ENCODE peak calls at places on chromosomes 6 and 20, in four cellular contexts. H is fibroblast of lung, T is hepatocyte, G is PC-3. K is an unnamed sample. For H3K36me3, the result is how much of the 10 kb centered on the place peaks cover.

GRCh38 chr20:63734946-63735858 is 1.3 kb upstream of the LIME1 start:
- DNase-seq in H (no peak), T (no peak), G (no peak), K (no peak)

GRCh38 chr20:46857061-46857831 is 37.4 kb upstream of the EYA2 start:
- DNase-seq in H (no peak), T (no peak), G (no peak), K (no peak)

GRCh38 chr6:157330831-157331230 is 7.5 kb upstream of the TMEM242 start:
- DNase-seq in H (no peak), T (no peak), G (no peak), K (no peak)

GRCh38 chr6:156791261-156791850 is 14.2 kb downstream of the ARID1B start:
- DNase-seq in H (peak), T (peak), G (no peak), K (peak)

GRCh38 chr6:125906158-125906998 is 50.2 kb upstream of the HINT3 start:
- DNase-seq in H (peak), T (peak), G (peak), K (peak)

GRCh38 chr6:90375681-90376439 is 79.2 kb upstream of the BACH2 start:
- DNase-seq in H (peak), T (no peak), G (peak), K (no peak)

GRCh38 chr6:90859612-90860011 is 272.7 kb upstream of the MAP3K7 start:
- DNase-seq in H (peak), T (no peak), G (peak), K (peak)

GRCh38 chr6:44512868-44513641 is 125.5 kb downstream of the CDC5L start:
- DNase-seq in H (peak), T (no peak), G (peak), K (peak)

GRCh38 chr6:91082311-91082803 is 495.5 kb upstream of the MAP3K7 start:
- DNase-seq in H (peak), T (no peak), G (peak), K (peak)

GRCh38 chr6:148677594-148678476 is 69.0 kb upstream of the UST start:
- DNase-seq in H (no peak), T (no peak), G (no peak), K (no peak)

GRCh38 chr6:35691027-35691824 is 2.5 kb upstream of the FKBP5 start:
- DNase-seq in H (peak), T (peak), G (no peak), K (no peak)

GRCh38 chr6:37029249-37029959 is 23.9 kb downstream of the FGD2 start:
- DNase-seq in H (peak), T (peak), G (peak), K (peak)

GRCh38 chr6:108071736-108072276 is 2.7 kb downstream of the OSTM1 start:
- DNase-seq in H (no peak), T (no peak), G (no peak), K (no peak)

DNA sequence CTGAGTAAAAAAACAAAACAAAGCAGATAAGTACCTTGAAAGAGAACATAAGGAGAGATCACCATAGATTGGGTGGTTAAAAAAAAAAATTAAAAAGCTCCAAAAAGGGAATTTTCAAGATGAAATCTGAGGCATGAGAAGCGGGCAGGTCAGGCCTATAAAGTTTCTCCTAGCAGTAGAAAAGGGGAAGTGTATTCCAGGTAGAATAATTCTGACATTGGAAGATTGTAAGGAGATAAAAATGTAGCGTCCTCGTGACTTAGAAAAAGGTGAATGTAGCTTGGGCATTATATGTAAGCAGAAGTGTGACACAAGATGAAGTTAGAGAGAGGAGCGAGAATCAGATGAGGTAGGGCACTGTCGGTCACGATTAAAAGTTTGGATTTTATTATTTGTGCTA is 9.1 kb upstream of the ADGRB3 start:
- DNase-seq in H (no peak), T (no peak), G (no peak), K (no peak)
- TF ChIP-seq EZH2 in H (no peak), T (no peak), G (no peak), K (no peak)

GRCh38 chr20:44641305-44641704 is 10.2 kb downstream of the ADA start:
- DNase-seq in H (no peak), T (no peak), G (no peak), K (no peak)

GRCh38 chr20:44640522-44640921 is 11.0 kb downstream of the ADA start:
- DNase-seq in H (no peak), T (no peak), G (no peak), K (no peak)

GRCh38 chr20:44643596-44644383 is 7.7 kb downstream of the ADA start:
- DNase-seq in H (peak), T (peak), G (peak), K (peak)

GRCh38 chr20:44643154-44643519 is 8.4 kb downstream of the ADA start:
- DNase-seq in H (no peak), T (no peak), G (no peak), K (no peak)

GRCh38 chr20:44642203-44643153 is 9.0 kb downstream of the ADA start:
- DNase-seq in H (peak), T (peak), G (peak), K (peak)
- H3K36me3 ChIP-seq in H (under half), T (under half), G (under half), K (under half)

GRCh38 chr20:24206995-24207394 is 218.4 kb upstream of the GGTLC1 start:
- DNase-seq in H (no peak), T (peak), G (peak), K (no peak)

GRCh38 chr20:24207803-24208300 is 219.3 kb upstream of the GGTLC1 start:
- DNase-seq in H (no peak), T (no peak), G (no peak), K (no peak)

GRCh38 chr20:24208652-24209051 is 220.1 kb upstream of the GGTLC1 start:
- DNase-seq in H (no peak), T (no peak), G (peak), K (peak)

GRCh38 chr20:24211972-24212371 is 223.4 kb upstream of the GGTLC1 start:
- DNase-seq in H (no peak), T (no peak), G (no peak), K (peak)

GRCh38 chr20:24212494-24212893 is 223.9 kb upstream of the GGTLC1 start:
- DNase-seq in H (no peak), T (no peak), G (no peak), K (no peak)
- TF ChIP-seq EZH2 in H (no peak), T (no peak), G (peak), K (no peak)

DNA sequence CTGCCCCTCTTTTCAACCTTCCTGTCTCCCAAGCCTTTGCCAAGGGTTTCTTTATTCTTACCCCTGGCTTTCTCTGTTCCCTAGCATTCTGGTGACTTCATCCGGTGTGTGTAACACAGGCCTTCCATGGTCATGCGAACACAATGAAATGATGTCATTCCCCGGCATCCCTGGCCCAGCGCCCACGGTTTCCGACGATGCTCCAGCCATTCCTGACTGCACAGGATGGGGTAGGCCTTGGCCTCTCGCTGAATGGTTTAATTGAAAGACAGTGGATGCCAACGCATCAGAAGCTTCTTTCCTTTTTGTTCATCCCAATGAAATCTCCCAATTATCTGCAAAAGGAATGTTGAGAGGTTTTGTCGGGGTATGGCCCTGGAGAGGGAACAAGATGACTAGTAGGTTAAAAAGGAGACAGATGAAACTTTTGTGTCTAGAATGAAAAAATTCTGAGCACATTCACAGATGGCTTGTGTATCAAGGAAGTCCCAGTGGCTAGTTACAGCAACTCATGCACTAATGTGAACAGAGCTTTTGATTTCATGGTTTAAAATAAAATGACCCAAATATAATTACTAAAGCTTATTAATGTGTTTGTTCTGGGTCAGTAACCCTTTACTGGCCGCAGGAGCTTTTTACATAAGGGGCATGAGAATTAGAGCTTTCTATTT is 655.0 kb downstream of the QKI start:
- DNase-seq in H (no peak), T (no peak), G (no peak), K (no peak)
- H3K36me3 ChIP-seq in H (under half), T (under half), G (under half), K (under half)

K was measured in A673.